ENCODE peak calls at places on chromosomes 12 and 14, in ten cellular contexts. K, X, R, T, B, V, G, E, O and L are unnamed samples.
A peak's percentile ranks its signal among the peaks of the same experiment; 100 is the strongest.

GRCh38 chr14:58898655-58899316 is 261.0 kb downstream of the DACT1 start:
- DNase-seq in K (peak; percentile 48), X (no peak), R (no peak), T (no peak), B (no peak), V (no peak), G (no peak), E (no peak), O (no peak), L (no peak)

GRCh38 chr14:72457641-72458040 is 436.3 kb downstream of the DPF3 start:
- DNase-seq in K (no peak), X (no peak), R (no peak), T (no peak), B (no peak), V (no peak), G (no peak), E (no peak), O (no peak), L (no peak)

GRCh38 chr14:36856095-36856878 is 194.6 kb downstream of the PAX9 start:
- DNase-seq in K (no peak), X (no peak), R (no peak), T (no peak), B (no peak), V (peak; percentile 87), G (no peak), E (no peak), O (no peak), L (no peak)

GRCh38 chr12:64522807-64523206 is 70.9 kb downstream of the TBK1 start:
- DNase-seq in K (no peak), X (no peak), R (no peak), T (no peak), B (no peak), V (no peak), G (no peak), E (no peak), O (no peak), L (no peak)

GRCh38 chr14:50410921-50411320 is 14.2 kb upstream of the CDKL1 start:
- DNase-seq in K (no peak), X (no peak), R (no peak), T (no peak), B (no peak), V (no peak), G (no peak), E (no peak), O (no peak), L (no peak)

GRCh38 chr14:76720382-76720813 is 40.9 kb upstream of the VASH1 start:
- DNase-seq in K (no peak), X (no peak), R (no peak), T (no peak), B (no peak), V (no peak), G (peak; percentile 29), E (no peak), O (peak; percentile 81), L (no peak)

GRCh38 chr14:53893374-53893773 is 63.3 kb downstream of the BMP4 start:
- DNase-seq in K (no peak), X (no peak), R (no peak), T (no peak), B (no peak), V (no peak), G (peak; percentile 39), E (no peak), O (no peak), L (no peak)

GRCh38 chr12:69196302-69197288 is 42.8 kb upstream of the CPSF6 start:
- DNase-seq in K (no peak), X (no peak), R (no peak), T (no peak), B (no peak), V (no peak), G (no peak), E (no peak), O (no peak), L (no peak)

GRCh38 chr14:53692451-53693330 is 263.9 kb downstream of the BMP4 start:
- DNase-seq in K (no peak), X (no peak), R (no peak), T (no peak), B (no peak), V (no peak), G (no peak), E (no peak), O (no peak), L (no peak)

GRCh38 chr12:105485321-105485910 is 154.9 kb downstream of the C12orf75 start:
- DNase-seq in K (peak; percentile 16), X (no peak), R (no peak), T (no peak), B (no peak), V (no peak), G (no peak), E (no peak), O (no peak), L (no peak)

GRCh38 chr12:1606021-1606622 is 11.7 kb upstream of the FBXL14 start:
- DNase-seq in K (peak; percentile 92), X (peak; percentile 72), R (peak; percentile 67), T (peak; percentile 78), B (peak; percentile 86), V (no peak), G (no peak), E (no peak), O (peak; percentile 81), L (peak; percentile 92)

GRCh38 chr12:98678236-98678945 is 33.3 kb downstream of the APAF1 start:
- DNase-seq in K (no peak), X (no peak), R (no peak), T (no peak), B (no peak), V (no peak), G (no peak), E (no peak), O (no peak), L (no peak)

GRCh38 chr12:916240-916639 is 33.3 kb downstream of the RAD52 start:
- DNase-seq in K (no peak), X (no peak), R (no peak), T (no peak), B (no peak), V (no peak), G (no peak), E (peak; percentile 11), O (no peak), L (no peak)

GRCh38 chr14:28754209-28754985 is 12.2 kb upstream of the FOXG1 start:
- DNase-seq in K (peak; percentile 30), X (no peak), R (no peak), T (peak; percentile 40), B (no peak), V (peak; percentile 85), G (peak; percentile 12), E (no peak), O (peak; percentile 65), L (no peak)

GRCh38 chr14:63178912-63179311 is 25.3 kb upstream of the RHOJ start:
- DNase-seq in K (no peak), X (no peak), R (no peak), T (peak; percentile 6), B (no peak), V (no peak), G (no peak), E (no peak), O (no peak), L (no peak)

GRCh38 chr12:113747048-113747447 is 219.1 kb downstream of the RBM19 start:
- DNase-seq in K (no peak), X (no peak), R (no peak), T (no peak), B (no peak), V (no peak), G (no peak), E (no peak), O (no peak), L (no peak)

GRCh38 chr12:94174576-94174975 is 26.2 kb downstream of the PLXNC1 start:
- DNase-seq in K (no peak), X (no peak), R (no peak), T (no peak), B (no peak), V (no peak), G (peak; percentile 51), E (no peak), O (no peak), L (no peak)

GRCh38 chr12:120662879-120663278 is 22.5 kb downstream of the CABP1 start:
- DNase-seq in K (no peak), X (no peak), R (no peak), T (no peak), B (no peak), V (no peak), G (no peak), E (no peak), O (no peak), L (no peak)

GRCh38 chr12:74980510-74980909 is 229.1 kb downstream of the KCNC2 start:
- DNase-seq in K (no peak), X (no peak), R (no peak), T (no peak), B (no peak), V (no peak), G (no peak), E (no peak), O (peak; percentile 10), L (no peak)

GRCh38 chr12:546920-547845 is 87.4 kb downstream of the B4GALNT3 start:
- DNase-seq in K (no peak), X (peak; percentile 60), R (peak; percentile 30), T (peak; percentile 56), B (peak; percentile 64), V (no peak), G (peak; percentile 64), E (peak; percentile 58), O (peak; percentile 73), L (no peak)

GRCh38 chr12:57162541-57163125 is 15.2 kb upstream of the LRP1-AS start:
- DNase-seq in K (no peak), X (no peak), R (no peak), T (no peak), B (no peak), V (no peak), G (no peak), E (no peak), O (no peak), L (no peak)

GRCh38 chr14:72615511-72616121 is 278.3 kb downstream of the DPF3 start:
- DNase-seq in K (no peak), X (no peak), R (no peak), T (no peak), B (no peak), V (no peak), G (no peak), E (no peak), O (no peak), L (peak; percentile 71)

GRCh38 chr14:74975059-74975810 is 19.8 kb upstream of the PGF start:
- DNase-seq in K (no peak), X (no peak), R (no peak), T (no peak), B (peak; percentile 54), V (no peak), G (no peak), E (no peak), O (no peak), L (peak; percentile 79)

GRCh38 chr12:131989021-131989420 is 39.3 kb downstream of the EP400 start:
- DNase-seq in K (no peak), X (no peak), R (no peak), T (no peak), B (no peak), V (no peak), G (no peak), E (no peak), O (no peak), L (no peak)

GRCh38 chr14:72818998-72819397 is 74.9 kb downstream of the DPF3 start:
- DNase-seq in K (no peak), X (no peak), R (no peak), T (no peak), B (no peak), V (no peak), G (no peak), E (no peak), O (no peak), L (no peak)

GRCh38 chr14:93939304-93940229 is 12.4 kb downstream of the FAM181A start:
- DNase-seq in K (peak; percentile 33), X (peak; percentile 96), R (peak; percentile 83), T (peak; percentile 67), B (peak; percentile 61), V (peak; percentile 75), G (peak; percentile 49), E (peak; percentile 90), O (peak; percentile 83), L (peak; percentile 83)

GRCh38 chr12:127060933-127061332 is 1206.0 kb upstream of the TMEM132C start:
- DNase-seq in K (no peak), X (no peak), R (no peak), T (no peak), B (no peak), V (no peak), G (no peak), E (no peak), O (no peak), L (no peak)

GRCh38 chr14:103185051-103186027 is 62.1 kb downstream of the TNFAIP2 start:
- DNase-seq in K (no peak), X (no peak), R (no peak), T (no peak), B (no peak), V (peak; percentile 18), G (peak; percentile 17), E (no peak), O (peak; percentile 42), L (peak; percentile 26)